ENCODE peak calls at places on chromosomes 3 and 15, in eight cellular contexts. One of them, this sample, is unnamed.
A peak's percentile ranks its signal among the peaks of the same experiment; 100 is the strongest.

GRCh38 chr3:48478631-48479555 is 25.1 kb downstream of the SHISA5 start:
- DNase-seq in CD4-positive, alpha-beta T cell: peak; percentile 57
- DNase-seq in GM23248: no peak
- DNase-seq in CD8-positive, alpha-beta memory T cell: peak; percentile 84
- DNase-seq in SJSA1: no peak
- DNase-seq in K562: no peak
- DNase-seq in HepG2: peak; percentile 23
- DNase-seq in brain microvascular endothelial cell: no peak
- DNase-seq in this sample: no peak

GRCh38 chr15:26970712-26971210 is at the start of gene GABRG3:
- DNase-seq in CD8-positive, alpha-beta memory T cell: no peak
- DNase-seq in CD4-positive, alpha-beta T cell: no peak
- DNase-seq in brain microvascular endothelial cell: no peak
- DNase-seq in SJSA1: no peak
- DNase-seq in K562: no peak
- DNase-seq in GM23248: no peak
- DNase-seq in HepG2: no peak
- DNase-seq in this sample: peak; percentile 76

GRCh38 chr15:93048759-93049161 is 40.3 kb downstream of the RGMA start:
- DNase-seq in CD4-positive, alpha-beta T cell: no peak
- DNase-seq in K562: no peak
- DNase-seq in brain microvascular endothelial cell: no peak
- DNase-seq in CD8-positive, alpha-beta memory T cell: no peak
- DNase-seq in GM23248: no peak
- DNase-seq in SJSA1: peak; percentile 96
- DNase-seq in HepG2: no peak
- DNase-seq in this sample: no peak

GRCh38 chr3:81237193-81237592 is 524.3 kb downstream of the GBE1 start:
- DNase-seq in SJSA1: no peak
- DNase-seq in CD8-positive, alpha-beta memory T cell: no peak
- DNase-seq in K562: no peak
- DNase-seq in HepG2: no peak
- DNase-seq in GM23248: peak; percentile 4
- DNase-seq in CD4-positive, alpha-beta T cell: no peak
- DNase-seq in brain microvascular endothelial cell: no peak
- DNase-seq in this sample: no peak

GRCh38 chr3:103684956-103685355 is 1250.1 kb downstream of the ZPLD1 start:
- DNase-seq in SJSA1: no peak
- DNase-seq in GM23248: no peak
- DNase-seq in CD4-positive, alpha-beta T cell: no peak
- DNase-seq in CD8-positive, alpha-beta memory T cell: no peak
- DNase-seq in HepG2: no peak
- DNase-seq in K562: no peak
- DNase-seq in brain microvascular endothelial cell: no peak
- DNase-seq in this sample: no peak

GRCh38 chr15:22949074-22949547 is 31.1 kb downstream of the CYFIP1 start:
- DNase-seq in HepG2: no peak
- DNase-seq in brain microvascular endothelial cell: peak; percentile 45
- DNase-seq in CD4-positive, alpha-beta T cell: no peak
- DNase-seq in CD8-positive, alpha-beta memory T cell: no peak
- DNase-seq in K562: peak; percentile 70
- DNase-seq in SJSA1: no peak
- DNase-seq in GM23248: peak; percentile 86
- DNase-seq in this sample: no peak

GRCh38 chr15:71079208-71080044 is 35.8 kb upstream of the THSD4 start:
- DNase-seq in CD8-positive, alpha-beta memory T cell: no peak
- DNase-seq in brain microvascular endothelial cell: peak; percentile 90
- DNase-seq in K562: no peak
- DNase-seq in CD4-positive, alpha-beta T cell: no peak
- DNase-seq in HepG2: no peak
- DNase-seq in GM23248: peak; percentile 96
- DNase-seq in SJSA1: peak; percentile 65
- DNase-seq in this sample: no peak

GRCh38 chr3:195885036-195885871 is 23.1 kb downstream of the TNK2 start:
- DNase-seq in GM23248: no peak
- DNase-seq in SJSA1: no peak
- DNase-seq in brain microvascular endothelial cell: no peak
- DNase-seq in CD4-positive, alpha-beta T cell: no peak
- DNase-seq in HepG2: no peak
- DNase-seq in K562: peak; percentile 37
- DNase-seq in CD8-positive, alpha-beta memory T cell: no peak
- DNase-seq in this sample: peak; percentile 97

GRCh38 chr3:184171562-184171961 is 3.1 kb upstream of the AP2M1 start:
- DNase-seq in GM23248: peak; percentile 72
- DNase-seq in HepG2: no peak
- DNase-seq in CD8-positive, alpha-beta memory T cell: no peak
- DNase-seq in brain microvascular endothelial cell: peak; percentile 79
- DNase-seq in SJSA1: peak; percentile 71
- DNase-seq in CD4-positive, alpha-beta T cell: no peak
- DNase-seq in K562: peak; percentile 83
- DNase-seq in this sample: no peak

GRCh38 chr3:42020681-42021307 is 58.9 kb upstream of the ULK4 start:
- DNase-seq in K562: no peak
- DNase-seq in CD8-positive, alpha-beta memory T cell: no peak
- DNase-seq in brain microvascular endothelial cell: peak; percentile 66
- DNase-seq in CD4-positive, alpha-beta T cell: no peak
- DNase-seq in HepG2: no peak
- DNase-seq in SJSA1: no peak
- DNase-seq in GM23248: peak; percentile 93
- DNase-seq in this sample: no peak

GRCh38 chr3:72560857-72561675 is 287.2 kb downstream of the SHQ1 start:
- DNase-seq in SJSA1: no peak
- DNase-seq in CD8-positive, alpha-beta memory T cell: no peak
- DNase-seq in HepG2: no peak
- DNase-seq in GM23248: no peak
- DNase-seq in brain microvascular endothelial cell: no peak
- DNase-seq in CD4-positive, alpha-beta T cell: no peak
- DNase-seq in K562: no peak
- DNase-seq in this sample: no peak

GRCh38 chr15:70853270-70853854 is 595 bp downstream of the LARP6 start:
- DNase-seq in brain microvascular endothelial cell: peak; percentile 32
- DNase-seq in K562: no peak
- DNase-seq in CD8-positive, alpha-beta memory T cell: no peak
- DNase-seq in CD4-positive, alpha-beta T cell: no peak
- DNase-seq in SJSA1: peak; percentile 63
- DNase-seq in HepG2: no peak
- DNase-seq in GM23248: peak; percentile 88
- DNase-seq in this sample: peak; percentile 75

GRCh38 chr15:101525087-101525669 is 35.7 kb upstream of the PCSK6 start:
- DNase-seq in GM23248: no peak
- DNase-seq in SJSA1: no peak
- DNase-seq in brain microvascular endothelial cell: no peak
- DNase-seq in K562: no peak
- DNase-seq in CD4-positive, alpha-beta T cell: no peak
- DNase-seq in CD8-positive, alpha-beta memory T cell: no peak
- DNase-seq in HepG2: no peak
- DNase-seq in this sample: no peak
- H3K27me3 ChIP-seq in GM23248: peaks cover 18% of the 10 kb centered on the region
- H3K27me3 ChIP-seq in SJSA1: no peaks in the 10 kb centered on the region
- H3K27me3 ChIP-seq in brain microvascular endothelial cell: no peaks in the 10 kb centered on the region
- H3K27me3 ChIP-seq in K562: peaks cover 83% of the 10 kb centered on the region
- H3K27me3 ChIP-seq in CD4-positive, alpha-beta T cell: peaks cover 4% of the 10 kb centered on the region
- H3K27me3 ChIP-seq in CD8-positive, alpha-beta memory T cell: peaks cover 5% of the 10 kb centered on the region
- H3K27me3 ChIP-seq in HepG2: no peaks in the 10 kb centered on the region
- H3K27me3 ChIP-seq in this sample: peaks cover 5% of the 10 kb centered on the region

DNA sequence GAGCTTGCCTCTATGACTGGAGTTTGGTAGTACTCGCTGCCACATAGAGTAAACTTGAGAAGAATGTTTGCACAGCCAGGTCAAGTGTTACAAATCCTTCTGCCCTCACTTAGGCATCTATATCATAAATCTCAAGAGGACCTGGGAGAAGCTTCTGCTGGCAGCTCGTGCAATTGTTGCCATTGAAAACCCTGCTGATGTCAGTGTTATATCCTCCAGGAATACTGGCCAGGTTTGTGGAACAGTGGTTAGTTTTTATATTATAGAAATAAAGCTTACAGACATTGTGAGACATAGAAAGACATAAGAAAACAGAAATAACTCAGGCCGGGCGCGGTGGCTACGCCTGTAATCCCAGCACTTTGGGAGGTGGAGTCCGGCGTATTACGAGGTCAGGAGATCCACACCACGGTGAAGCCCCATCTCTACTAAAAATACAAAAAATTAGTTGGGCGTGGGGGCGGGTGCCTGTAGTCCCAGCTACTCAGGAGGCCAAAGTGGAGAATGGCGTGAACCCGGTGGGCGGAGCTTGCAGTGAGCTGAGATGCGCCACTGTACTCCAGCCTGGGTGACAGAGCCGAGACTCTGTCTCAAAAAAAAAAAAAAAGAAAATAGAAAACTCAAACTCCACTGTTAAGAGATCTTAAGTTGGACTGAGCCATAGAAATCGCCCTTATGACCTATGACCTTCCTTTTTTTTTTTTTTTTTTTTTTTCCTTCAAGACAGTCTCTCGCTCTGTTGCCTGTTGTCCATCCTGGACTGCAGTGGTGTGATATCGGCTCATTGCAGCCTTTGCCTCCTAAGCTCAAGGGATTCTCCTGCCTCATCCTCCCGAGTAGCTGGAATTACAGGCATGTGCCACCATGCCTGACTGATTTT is 2.2 kb downstream of the RPSA start:
- DNase-seq in CD8-positive, alpha-beta memory T cell: peak; percentile 29
- DNase-seq in K562: peak; percentile 78
- DNase-seq in GM23248: no peak
- DNase-seq in CD4-positive, alpha-beta T cell: no peak
- DNase-seq in HepG2: no peak
- DNase-seq in brain microvascular endothelial cell: no peak
- DNase-seq in SJSA1: no peak
- DNase-seq in this sample: no peak
- H3K27me3 ChIP-seq in CD8-positive, alpha-beta memory T cell: no peaks in the 10 kb centered on the region
- H3K27me3 ChIP-seq in K562: no peaks in the 10 kb centered on the region
- H3K27me3 ChIP-seq in GM23248: no peaks in the 10 kb centered on the region
- H3K27me3 ChIP-seq in CD4-positive, alpha-beta T cell: no peaks in the 10 kb centered on the region
- H3K27me3 ChIP-seq in HepG2: no peaks in the 10 kb centered on the region
- H3K27me3 ChIP-seq in brain microvascular endothelial cell: no peaks in the 10 kb centered on the region
- H3K27me3 ChIP-seq in SJSA1: no peaks in the 10 kb centered on the region
- H3K27me3 ChIP-seq in this sample: no peaks in the 10 kb centered on the region

GRCh38 chr3:141663993-141664392 is 74.1 kb upstream of the RNF7 start:
- DNase-seq in CD4-positive, alpha-beta T cell: no peak
- DNase-seq in SJSA1: peak; percentile 52
- DNase-seq in HepG2: no peak
- DNase-seq in GM23248: peak; percentile 63
- DNase-seq in K562: no peak
- DNase-seq in CD8-positive, alpha-beta memory T cell: no peak
- DNase-seq in brain microvascular endothelial cell: peak; percentile 6
- DNase-seq in this sample: no peak

GRCh38 chr3:141660598-141660947 is 77.5 kb upstream of the RNF7 start:
- DNase-seq in GM23248: no peak
- DNase-seq in brain microvascular endothelial cell: no peak
- DNase-seq in SJSA1: no peak
- DNase-seq in K562: no peak
- DNase-seq in CD8-positive, alpha-beta memory T cell: no peak
- DNase-seq in HepG2: no peak
- DNase-seq in CD4-positive, alpha-beta T cell: no peak
- DNase-seq in this sample: no peak

GRCh38 chr3:141656771-141657170 is 81.3 kb upstream of the RNF7 start:
- DNase-seq in HepG2: no peak
- DNase-seq in K562: peak; percentile 52
- DNase-seq in CD4-positive, alpha-beta T cell: no peak
- DNase-seq in CD8-positive, alpha-beta memory T cell: no peak
- DNase-seq in SJSA1: peak; percentile 66
- DNase-seq in brain microvascular endothelial cell: peak; percentile 58
- DNase-seq in GM23248: peak; percentile 93
- DNase-seq in this sample: no peak

GRCh38 chr3:141659821-141660597 is 78.1 kb upstream of the RNF7 start:
- DNase-seq in GM23248: peak; percentile 88
- DNase-seq in CD8-positive, alpha-beta memory T cell: no peak
- DNase-seq in HepG2: no peak
- DNase-seq in CD4-positive, alpha-beta T cell: no peak
- DNase-seq in brain microvascular endothelial cell: peak; percentile 17
- DNase-seq in K562: peak; percentile 47
- DNase-seq in SJSA1: peak; percentile 92
- DNase-seq in this sample: peak; percentile 84

GRCh38 chr3:141661229-141662196 is 76.6 kb upstream of the RNF7 start:
- DNase-seq in HepG2: no peak
- DNase-seq in GM23248: no peak
- DNase-seq in CD4-positive, alpha-beta T cell: no peak
- DNase-seq in brain microvascular endothelial cell: no peak
- DNase-seq in CD8-positive, alpha-beta memory T cell: no peak
- DNase-seq in SJSA1: no peak
- DNase-seq in K562: no peak
- DNase-seq in this sample: no peak
- H3K27me3 ChIP-seq in HepG2: peaks cover 3% of the 10 kb centered on the region
- H3K27me3 ChIP-seq in GM23248: no peaks in the 10 kb centered on the region
- H3K27me3 ChIP-seq in CD4-positive, alpha-beta T cell: peaks cover 41% of the 10 kb centered on the region
- H3K27me3 ChIP-seq in brain microvascular endothelial cell: peaks cover 2% of the 10 kb centered on the region
- H3K27me3 ChIP-seq in CD8-positive, alpha-beta memory T cell: peaks cover 15% of the 10 kb centered on the region
- H3K27me3 ChIP-seq in SJSA1: no peaks in the 10 kb centered on the region
- H3K27me3 ChIP-seq in K562: peaks cover 29% of the 10 kb centered on the region
- H3K27me3 ChIP-seq in this sample: no peaks in the 10 kb centered on the region

DNA sequence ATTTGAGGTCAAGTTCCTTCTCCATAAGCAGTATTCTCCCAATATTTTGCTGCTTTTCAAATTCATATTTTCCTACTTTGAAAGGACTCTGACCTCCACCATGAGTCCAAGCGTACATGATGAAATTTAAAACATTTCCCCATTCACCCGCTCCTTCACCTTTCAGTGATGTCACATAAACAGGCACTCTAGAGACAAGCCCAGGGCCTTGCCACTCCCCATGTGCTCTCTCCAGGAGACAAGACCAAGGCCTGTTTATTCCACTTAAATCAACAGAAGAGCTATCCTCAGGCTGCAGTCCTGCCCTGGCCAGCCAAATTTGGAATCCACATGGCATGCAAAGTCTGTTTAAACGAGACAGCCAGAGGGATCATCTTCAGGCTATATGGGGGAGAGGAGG is 161.5 kb downstream of the ARRDC4 start:
- DNase-seq in K562: no peak
- DNase-seq in HepG2: no peak
- DNase-seq in brain microvascular endothelial cell: no peak
- DNase-seq in CD4-positive, alpha-beta T cell: no peak
- DNase-seq in SJSA1: no peak
- DNase-seq in GM23248: no peak
- DNase-seq in CD8-positive, alpha-beta memory T cell: no peak
- DNase-seq in this sample: no peak
- H3K27me3 ChIP-seq in K562: peaks cover 19% of the 10 kb centered on the region
- H3K27me3 ChIP-seq in HepG2: no peaks in the 10 kb centered on the region
- H3K27me3 ChIP-seq in brain microvascular endothelial cell: no peaks in the 10 kb centered on the region
- H3K27me3 ChIP-seq in CD4-positive, alpha-beta T cell: no peaks in the 10 kb centered on the region
- H3K27me3 ChIP-seq in SJSA1: no peaks in the 10 kb centered on the region
- H3K27me3 ChIP-seq in GM23248: no peaks in the 10 kb centered on the region
- H3K27me3 ChIP-seq in CD8-positive, alpha-beta memory T cell: no peaks in the 10 kb centered on the region
- H3K27me3 ChIP-seq in this sample: no peaks in the 10 kb centered on the region

DNA sequence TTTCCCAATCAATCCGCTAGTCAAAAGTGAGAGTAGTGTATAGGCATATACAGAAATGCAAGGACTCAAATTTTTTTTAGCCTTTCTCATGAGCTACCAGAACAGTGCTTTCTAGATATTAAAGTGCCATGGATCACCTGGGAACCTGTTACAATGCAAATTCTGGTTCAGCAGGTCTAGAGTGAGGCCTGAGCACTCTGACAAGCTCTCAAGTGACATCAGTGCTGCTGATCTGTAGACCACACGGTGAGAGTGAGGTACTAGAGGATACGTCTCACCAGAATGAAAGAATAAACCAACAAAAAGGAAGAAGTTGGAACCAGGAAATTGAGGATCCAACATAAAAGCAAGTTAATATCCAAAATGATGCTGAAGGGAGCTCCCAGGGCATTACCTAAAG is 16.0 kb upstream of the PLA2G4D start:
- DNase-seq in K562: no peak
- DNase-seq in CD8-positive, alpha-beta memory T cell: no peak
- DNase-seq in HepG2: no peak
- DNase-seq in brain microvascular endothelial cell: no peak
- DNase-seq in GM23248: no peak
- DNase-seq in SJSA1: no peak
- DNase-seq in CD4-positive, alpha-beta T cell: no peak
- DNase-seq in this sample: no peak
- H3K27me3 ChIP-seq in K562: peaks cover 16% of the 10 kb centered on the region
- H3K27me3 ChIP-seq in CD8-positive, alpha-beta memory T cell: no peaks in the 10 kb centered on the region
- H3K27me3 ChIP-seq in HepG2: no peaks in the 10 kb centered on the region
- H3K27me3 ChIP-seq in brain microvascular endothelial cell: peaks cover 2% of the 10 kb centered on the region
- H3K27me3 ChIP-seq in GM23248: peaks cover 54% of the 10 kb centered on the region
- H3K27me3 ChIP-seq in SJSA1: no peaks in the 10 kb centered on the region
- H3K27me3 ChIP-seq in CD4-positive, alpha-beta T cell: no peaks in the 10 kb centered on the region
- H3K27me3 ChIP-seq in this sample: no peaks in the 10 kb centered on the region

GRCh38 chr3:62363275-62363674 is 10.1 kb downstream of the FEZF2 start:
- DNase-seq in SJSA1: no peak
- DNase-seq in CD4-positive, alpha-beta T cell: no peak
- DNase-seq in GM23248: no peak
- DNase-seq in HepG2: no peak
- DNase-seq in CD8-positive, alpha-beta memory T cell: no peak
- DNase-seq in K562: no peak
- DNase-seq in brain microvascular endothelial cell: no peak
- DNase-seq in this sample: no peak
- H3K27me3 ChIP-seq in SJSA1: peaks cover 24% of the 10 kb centered on the region
- H3K27me3 ChIP-seq in CD4-positive, alpha-beta T cell: peaks cover 19% of the 10 kb centered on the region
- H3K27me3 ChIP-seq in GM23248: peaks cover 44% of the 10 kb centered on the region
- H3K27me3 ChIP-seq in HepG2: no peaks in the 10 kb centered on the region
- H3K27me3 ChIP-seq in CD8-positive, alpha-beta memory T cell: no peaks in the 10 kb centered on the region
- H3K27me3 ChIP-seq in K562: peaks cover 8% of the 10 kb centered on the region
- H3K27me3 ChIP-seq in brain microvascular endothelial cell: peaks cover 42% of the 10 kb centered on the region
- H3K27me3 ChIP-seq in this sample: no peaks in the 10 kb centered on the region

This sample was measured in SJCRH30.